ENCODE peak calls at places on chromosomes 5 and 9, in four cellular contexts. O is stomach, U is A549, F is ovary. K is an unnamed sample.

GRCh38 chr9:10265102-10265708 is 347.6 kb downstream of the PTPRD start:
- DNase-seq in O (no peak), U (no peak), F (no peak), K (no peak)

GRCh38 chr5:53882637-53883036 is 322.2 kb downstream of the NDUFS4 start:
- DNase-seq in O (no peak), U (no peak), F (no peak), K (no peak)

GRCh38 chr5:180467028-180467427 is 27.2 kb upstream of the CNOT6 start:
- DNase-seq in O (peak), U (peak), F (no peak), K (no peak)

GRCh38 chr5:159341914-159342313 is 11.6 kb upstream of the IL12B start:
- DNase-seq in O (no peak), U (peak), F (no peak), K (peak)

GRCh38 chr5:154220625-154221024 is 30.1 kb downstream of the GALNT10 start:
- DNase-seq in O (no peak), U (peak), F (no peak), K (no peak)

GRCh38 chr5:146025108-146025507 is 80.3 kb downstream of the PLAC8L1 start:
- DNase-seq in O (peak), U (no peak), F (no peak), K (no peak)

GRCh38 chr9:90706230-90706629 is 63.6 kb upstream of the DIRAS2 start:
- DNase-seq in O (no peak), U (no peak), F (no peak), K (no peak)

GRCh38 chr5:57538341-57538955 is 55.8 kb upstream of the ACTBL2 start:
- DNase-seq in O (no peak), U (peak), F (no peak), K (no peak)

GRCh38 chr5:6704361-6704851 is 8.8 kb upstream of the TENT4A start:
- DNase-seq in O (no peak), U (no peak), F (peak), K (no peak)

GRCh38 chr5:145636396-145636795 is 198.7 kb downstream of the PRELID2 start:
- DNase-seq in O (no peak), U (no peak), F (no peak), K (no peak)

GRCh38 chr9:89597711-89598707 is 6.8 kb upstream of the GADD45G start:
- DNase-seq in O (peak), U (peak), F (peak), K (peak)

GRCh38 chr9:98356326-98356725 is 100.9 kb upstream of the TBC1D2 start:
- DNase-seq in O (no peak), U (no peak), F (no peak), K (no peak)

GRCh38 chr9:121567142-121568100 is 67.8 kb upstream of the GGTA1 start:
- DNase-seq in O (no peak), U (no peak), F (no peak), K (no peak)

GRCh38 chr9:97041898-97042297 is 3.0 kb upstream of the CTSV start:
- DNase-seq in O (no peak), U (no peak), F (no peak), K (no peak)

GRCh38 chr9:16964228-16964627 is 93.8 kb upstream of the BNC2 start:
- DNase-seq in O (no peak), U (no peak), F (no peak), K (no peak)

GRCh38 chr9:33289501-33289900 is 815 bp upstream of the NFX1 start:
- DNase-seq in O (no peak), U (no peak), F (peak), K (no peak)

GRCh38 chr5:61816146-61816545 is 484.1 kb downstream of the ZSWIM6 start:
- DNase-seq in O (no peak), U (no peak), F (no peak), K (no peak)

GRCh38 chr9:137045294-137046093 is 483 bp downstream of the NPDC1 start:
- DNase-seq in O (no peak), U (no peak), F (no peak), K (no peak)

GRCh38 chr9:37029304-37029775 is 4.7 kb downstream of the PAX5 start:
- DNase-seq in O (no peak), U (no peak), F (no peak), K (no peak)

GRCh38 chr5:161273410-161273809 is 273.1 kb downstream of the GABRB2 start:
- DNase-seq in O (no peak), U (no peak), F (no peak), K (no peak)

GRCh38 chr5:1329111-1329579 is 15.8 kb downstream of the CLPTM1L start:
- DNase-seq in O (no peak), U (no peak), F (no peak), K (no peak)

GRCh38 chr9:36119476-36119875 is 17.1 kb upstream of the GLIPR2 start:
- DNase-seq in O (no peak), U (no peak), F (no peak), K (no peak)

GRCh38 chr5:78526049-78526525 is 122.5 kb downstream of the LHFPL2 start:
- DNase-seq in O (no peak), U (peak), F (no peak), K (no peak)

GRCh38 chr5:88860501-88860900 is 22.5 kb downstream of the MEF2C start:
- DNase-seq in O (no peak), U (no peak), F (no peak), K (no peak)
- TF ChIP-seq POLR2A in O (no peak), U (no peak), F (no peak), K (no peak)

DNA sequence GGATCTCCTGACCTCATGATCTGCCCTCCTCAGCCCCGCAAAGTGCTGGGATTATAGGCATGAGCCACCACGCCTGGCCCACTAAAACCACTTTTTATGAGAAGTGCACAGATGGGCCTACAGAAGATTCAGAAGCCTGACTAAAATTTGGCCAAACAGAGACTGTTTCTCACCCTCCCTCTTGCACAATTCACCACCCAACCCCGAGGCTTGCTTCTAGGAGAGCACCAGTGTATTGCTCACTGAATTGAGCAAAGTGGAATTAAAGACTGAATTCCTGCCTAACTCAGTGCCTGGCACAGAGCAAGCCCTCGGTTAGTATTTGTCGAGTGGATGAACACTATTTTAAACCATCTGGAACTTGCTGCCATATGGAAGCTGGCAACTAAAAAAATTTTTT is 3.4 kb upstream of the DCTN4 start:
- DNase-seq in O (no peak), U (no peak), F (no peak), K (no peak)
- H3K4me3 ChIP-seq in O (no peak), U (no peak), F (no peak), K (no peak)

DNA sequence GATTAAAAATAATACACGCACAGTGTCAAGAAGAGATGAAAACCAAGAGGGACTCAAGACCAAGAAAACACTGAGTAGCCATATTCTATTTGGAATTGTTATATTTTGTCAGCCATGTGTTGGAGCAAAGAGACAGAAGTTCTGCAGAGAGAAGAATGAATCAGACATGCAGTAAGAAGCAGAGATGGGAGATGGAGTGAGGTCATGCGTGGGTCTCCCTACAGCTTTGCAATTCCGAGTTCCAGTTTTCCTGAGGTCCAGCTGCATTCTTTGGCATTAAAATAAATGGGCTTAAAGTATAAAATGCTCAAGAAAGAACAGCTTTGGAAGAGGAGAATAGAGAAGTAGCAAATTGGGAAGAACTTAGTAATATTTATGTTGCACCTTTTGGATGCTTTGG is 361.6 kb downstream of the NPR3 start:
- DNase-seq in O (no peak), U (no peak), F (no peak), K (no peak)
- TF ChIP-seq EP300 in O (no peak), U (no peak), F (no peak), K (no peak)

DNA sequence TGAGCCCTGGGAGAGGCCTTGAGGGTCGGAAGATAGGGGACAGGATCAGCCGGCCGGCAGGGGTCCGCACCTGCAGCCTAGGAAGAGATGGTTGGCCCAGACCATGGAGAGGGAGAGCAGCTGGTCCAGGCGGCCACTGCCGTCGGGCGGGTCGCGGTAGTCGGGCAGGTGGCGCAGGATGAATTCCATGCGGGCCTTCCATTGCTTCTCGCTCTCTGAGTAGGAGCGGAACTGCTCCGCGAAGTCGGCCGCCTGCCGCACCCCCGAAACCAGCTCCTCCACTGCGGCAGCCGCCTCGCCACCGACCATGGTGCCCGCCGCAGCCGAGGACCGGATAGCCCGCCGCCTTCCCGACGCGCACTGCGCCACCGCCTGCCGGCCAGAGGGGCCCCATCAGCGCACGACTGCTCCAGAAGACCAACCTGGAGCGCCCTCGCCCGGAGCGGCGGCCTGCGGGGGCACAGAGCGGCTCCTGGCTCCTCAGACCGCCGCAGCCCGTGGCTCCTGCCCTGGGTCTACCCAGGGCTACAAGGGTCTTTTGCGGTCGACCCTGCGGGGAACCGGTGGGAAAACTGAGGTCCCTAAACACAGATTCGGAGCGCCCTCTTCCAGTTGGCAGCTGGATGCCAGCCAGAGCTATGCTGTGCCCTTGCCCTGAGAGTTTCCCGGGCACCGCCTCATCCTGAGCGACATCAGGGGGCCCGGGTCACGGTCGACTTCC is at the start of gene CDKN2AIPNL:
- DNase-seq in O (peak), U (peak), F (peak), K (peak)
- TF ChIP-seq POLR2A in O (no peak), U (peak), F (peak), K (no peak)

GRCh38 chr9:106964329-106964728 is 101.4 kb downstream of the ZNF462 start:
- DNase-seq in O (no peak), U (no peak), F (no peak), K (no peak)
- H3K4me3 ChIP-seq in O (no peak), U (no peak), F (no peak), K (no peak)

DNA sequence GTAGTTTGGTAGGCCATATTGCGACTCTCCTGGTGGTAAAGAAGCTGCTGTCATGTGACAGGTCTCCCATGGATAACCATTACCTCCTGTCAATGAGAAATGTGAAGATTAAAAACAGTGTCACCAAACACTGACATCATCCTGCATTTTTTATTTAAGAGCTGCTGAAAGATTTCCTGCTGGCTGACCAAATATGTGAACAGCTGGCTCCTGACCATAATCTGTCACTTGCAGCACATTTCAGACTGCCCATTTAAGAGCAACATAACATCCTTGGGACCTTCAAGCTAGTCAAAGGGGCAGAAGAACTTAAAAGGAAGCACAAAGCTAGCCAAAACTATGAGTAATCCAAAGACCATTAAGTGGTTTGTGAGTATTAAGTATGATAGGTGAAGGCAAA is 288.0 kb downstream of the IZUMO3 start:
- DNase-seq in O (no peak), U (no peak), F (no peak), K (no peak)
- TF ChIP-seq EP300 in O (no peak), U (no peak), F (no peak), K (no peak)

GRCh38 chr5:14871573-14872069 is at the start of gene ANKH:
- DNase-seq in O (peak), U (peak), F (peak), K (peak)
- TF ChIP-seq POLR2A in O (no peak), U (peak), F (no peak), K (peak)